ENCODE peak calls at places on chromosome 16, in seven cellular contexts. V, G, X, N, E, O and T are unnamed samples.

GRCh38 chr16:23064642-23065041 is 84.6 kb downstream of the USP31 start:
- DNase-seq in O (no peak), G (no peak), V (no peak), E (no peak), X (no peak), N (no peak), T (no peak)

GRCh38 chr16:56999409-57000270 is 10.3 kb downstream of the NLRC5 start:
- DNase-seq in G (no peak), V (no peak), N (no peak), X (no peak), E (no peak), O (no peak), T (peak; percentile 41)

GRCh38 chr16:22337045-22337444 is 37.4 kb downstream of the CDR2 start:
- DNase-seq in O (no peak), N (peak; percentile 16), G (no peak), V (no peak), X (no peak), E (no peak), T (no peak)

GRCh38 chr16:2142942-2143868 is 5.2 kb upstream of the RAB26 start:
- DNase-seq in X (peak; percentile 36), O (peak; percentile 49), G (no peak), E (peak; percentile 61), N (no peak), V (no peak), T (no peak)

GRCh38 chr16:26752166-26752565 is 314.6 kb upstream of the C16orf82 start:
- DNase-seq in G (no peak), O (no peak), E (no peak), X (no peak), N (no peak), V (no peak), T (no peak)

GRCh38 chr16:50195756-50196155 is 42.6 kb downstream of the TENT4B start:
- DNase-seq in O (no peak), V (no peak), G (peak; percentile 32), X (no peak), N (no peak), E (no peak), T (no peak)

GRCh38 chr16:73113326-73113720 is 65.4 kb upstream of the ZFHX3 start:
- DNase-seq in N (no peak), X (no peak), E (peak; percentile 2), O (no peak), V (no peak), G (peak; percentile 25), T (no peak)

GRCh38 chr16:60271382-60272180 is 1537.5 kb upstream of the GOT2 start:
- DNase-seq in O (no peak), X (no peak), G (no peak), N (peak; percentile 42), V (no peak), E (no peak), T (no peak)

GRCh38 chr16:85019659-85020245 is 7.8 kb upstream of the KIAA0513 start:
- DNase-seq in V (no peak), O (no peak), N (no peak), E (no peak), G (no peak), X (no peak), T (no peak)

GRCh38 chr16:85639529-85640253 is 26.6 kb downstream of the GSE1 start:
- DNase-seq in O (no peak), E (no peak), V (no peak), N (no peak), X (no peak), G (no peak), T (no peak)

GRCh38 chr16:18801197-18801972 is at the start of gene ARL6IP1:
- DNase-seq in N (peak; percentile 100), V (peak; percentile 99), O (peak; percentile 95), G (peak; percentile 99), E (peak; percentile 100), X (peak; percentile 99), T (peak; percentile 100)

GRCh38 chr16:86751081-86752030 is 173.0 kb downstream of the FOXL1 start:
- DNase-seq in O (no peak), E (no peak), V (no peak), N (no peak), G (peak; percentile 87), X (no peak), T (peak; percentile 81)

GRCh38 chr16:31099860-31100638 is 5.5 kb upstream of the VKORC1 start:
- DNase-seq in V (no peak), X (no peak), E (no peak), G (peak; percentile 82), N (no peak), O (no peak), T (peak; percentile 63)

GRCh38 chr16:12747261-12747660 is 56.4 kb downstream of the CPPED1 start:
- DNase-seq in E (no peak), N (no peak), O (no peak), V (no peak), G (no peak), X (no peak), T (no peak)

GRCh38 chr16:66741131-66741900 is 10.1 kb downstream of the DYNC1LI2 start:
- DNase-seq in G (peak; percentile 88), X (no peak), O (no peak), E (peak; percentile 19), V (no peak), N (peak; percentile 22), T (peak; percentile 87)

GRCh38 chr16:19717319-19717718 is 708 bp downstream of the KNOP1 start:
- DNase-seq in E (no peak), X (no peak), N (peak; percentile 54), O (no peak), G (peak; percentile 8), V (peak; percentile 30), T (no peak)

GRCh38 chr16:50836121-50836541 is 94.2 kb downstream of the CYLD start:
- DNase-seq in G (no peak), V (no peak), X (no peak), O (peak; percentile 17), E (no peak), N (no peak), T (no peak)

GRCh38 chr16:2846511-2847310 is 11.3 kb downstream of the PRSS22 start:
- DNase-seq in G (peak; percentile 88), V (no peak), E (peak; percentile 80), O (no peak), X (no peak), N (no peak), T (peak; percentile 82)

GRCh38 chr16:85717393-85718152 is 28.8 kb upstream of the GINS2 start:
- DNase-seq in E (peak; percentile 57), V (peak; percentile 81), X (peak; percentile 75), N (peak; percentile 72), O (peak; percentile 84), G (peak; percentile 47), T (peak; percentile 65)

DNA sequence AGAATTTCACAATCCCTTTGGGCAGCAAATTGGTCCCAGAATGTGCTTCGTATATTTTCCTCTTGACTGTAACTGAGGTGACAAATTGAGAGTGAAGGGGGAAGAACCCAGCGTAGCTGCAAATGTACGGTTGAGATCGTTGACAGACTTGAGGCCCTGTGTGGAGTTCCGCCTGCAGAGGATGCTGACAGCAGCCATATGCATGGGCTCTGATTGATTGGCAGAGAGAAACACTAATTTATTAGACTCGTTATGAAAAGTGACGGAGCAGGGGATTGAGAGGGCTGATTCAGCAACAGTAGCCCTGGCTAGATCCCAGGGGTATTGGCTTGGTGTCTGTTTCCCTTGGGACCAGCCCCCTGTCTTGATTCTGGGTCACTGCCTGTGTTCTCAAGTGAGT is 930.1 kb upstream of the EEF2KMT start:
- DNase-seq in X (no peak), O (no peak), V (no peak), N (no peak), E (no peak), G (no peak), T (no peak)
- H4K8ac ChIP-seq in X (no peak overlapping the region), O (no peak overlapping the region), V (no peak overlapping the region), N (no peak overlapping the region), E (no peak overlapping the region), G (no peak overlapping the region), T (no peak overlapping the region)

GRCh38 chr16:11056090-11056988 is 112.0 kb downstream of the CLEC16A start:
- DNase-seq in O (no peak), V (no peak), X (no peak), E (no peak), G (peak; percentile 48), N (no peak), T (no peak)

GRCh38 chr16:11058820-11059219 is 114.5 kb downstream of the CLEC16A start:
- DNase-seq in V (no peak), X (no peak), O (no peak), G (no peak), E (no peak), N (no peak), T (no peak)

GRCh38 chr16:11059588-11059987 is 115.2 kb downstream of the CLEC16A start:
- DNase-seq in V (no peak), O (no peak), N (no peak), E (no peak), G (no peak), X (no peak), T (no peak)

GRCh38 chr16:11057696-11058345 is 113.5 kb downstream of the CLEC16A start:
- DNase-seq in E (no peak), O (no peak), X (no peak), V (no peak), N (no peak), G (no peak), T (no peak)

DNA sequence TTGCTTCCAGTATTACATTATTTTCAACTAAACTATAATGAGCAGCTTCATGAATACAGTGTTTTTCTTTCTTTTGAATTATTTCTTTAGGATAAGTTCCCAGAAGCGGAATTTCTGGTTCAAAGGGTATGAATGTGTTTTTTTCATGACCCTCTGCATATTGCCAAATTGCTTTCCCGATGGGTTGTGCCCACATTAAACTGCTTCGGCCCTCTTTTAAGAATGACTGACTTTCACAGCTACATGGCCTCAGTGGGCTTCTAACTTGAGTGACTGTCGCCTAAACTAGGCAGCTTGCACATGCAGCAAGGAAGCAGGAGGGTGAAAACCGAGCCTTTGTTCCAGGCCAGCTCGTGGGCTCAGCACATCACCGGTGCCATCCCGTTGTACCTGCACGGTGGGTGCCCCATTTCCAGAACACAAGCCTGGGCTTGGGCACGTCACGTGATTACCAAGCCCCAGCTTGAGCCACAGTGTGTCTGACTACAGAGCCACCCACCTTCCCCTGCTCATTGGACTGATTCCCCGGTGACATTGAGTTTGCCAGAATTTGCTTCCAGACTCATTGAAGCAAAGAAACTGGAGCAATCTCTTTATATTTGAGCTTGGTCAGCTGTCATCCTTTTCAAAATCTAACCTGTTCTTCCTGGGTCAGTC is 112.8 kb downstream of the CLEC16A start:
- DNase-seq in X (no peak), N (no peak), E (no peak), V (no peak), G (no peak), O (no peak), T (no peak)
- H2AK5ac ChIP-seq in X (no peak overlapping the region), N (no peak overlapping the region), E (no peak overlapping the region), V (no peak overlapping the region), G (peak overlapping the region; percentile 92), O (no peak overlapping the region), T (no peak overlapping the region)

GRCh38 chr16:49140618-49141017 is 141.0 kb downstream of the CBLN1 start:
- DNase-seq in V (no peak), O (no peak), E (no peak), N (no peak), G (no peak), X (no peak), T (no peak)
- H3K18ac ChIP-seq in V (no peak overlapping the region), O (no peak overlapping the region), E (no peak overlapping the region), N (no peak overlapping the region), G (no peak overlapping the region), X (no peak overlapping the region), T (no peak overlapping the region)

DNA sequence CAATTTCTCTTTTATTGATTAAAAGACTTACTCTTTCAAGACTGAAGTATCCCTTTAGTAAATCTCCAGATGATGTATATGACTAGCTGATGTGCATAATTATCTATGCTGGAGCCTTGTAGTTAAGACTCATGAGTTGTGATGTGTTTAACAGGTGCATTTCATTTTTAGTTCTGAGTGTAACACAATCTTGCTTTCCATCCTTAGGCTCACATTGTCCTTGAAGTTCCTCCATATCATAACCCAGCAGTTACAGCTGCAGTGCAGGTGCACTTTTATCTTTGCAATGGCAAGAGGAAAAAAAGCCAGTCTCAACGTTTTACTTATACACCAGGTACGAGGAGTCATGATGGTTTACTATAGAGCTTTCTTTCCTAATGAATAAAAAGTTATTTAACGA is 52.9 kb downstream of the ESRP2 start:
- DNase-seq in X (no peak), G (no peak), V (no peak), N (no peak), O (no peak), E (no peak), T (no peak)
- H4K8ac ChIP-seq in X (no peak overlapping the region), G (no peak overlapping the region), V (no peak overlapping the region), N (no peak overlapping the region), O (no peak overlapping the region), E (no peak overlapping the region), T (no peak overlapping the region)